ENCODE peak calls at places on chromosomes 6 and 20, in ten cellular contexts. One of them, this sample, is unnamed. For H3K4me1 and H4K20me1, the result is how much of the 10 kb centered on the place peaks cover.

GRCh38 chr20:62606551-62607201 is 35.6 kb upstream of the SLCO4A1 start:
- DNase-seq in GM23248: peak
- DNase-seq in endothelial cell of umbilical vein: no peak
- DNase-seq in H9: no peak
- DNase-seq in HCT116: no peak
- DNase-seq in IMR-90: no peak
- DNase-seq in fibroblast of lung: peak
- DNase-seq in mammary epithelial cell: no peak
- DNase-seq in MM.1S: no peak
- DNase-seq in H1: no peak
- DNase-seq in this sample: no peak

GRCh38 chr20:31869942-31870702 is at the start of the genes DUSP15 and TTLL9:
- DNase-seq in GM23248: peak
- DNase-seq in endothelial cell of umbilical vein: no peak
- DNase-seq in H9: no peak
- DNase-seq in HCT116: no peak
- DNase-seq in IMR-90: no peak
- DNase-seq in fibroblast of lung: no peak
- DNase-seq in mammary epithelial cell: no peak
- DNase-seq in MM.1S: no peak
- DNase-seq in H1: no peak
- DNase-seq in this sample: no peak

GRCh38 chr20:47559141-47559540 is 57.5 kb downstream of the NCOA3 start:
- DNase-seq in GM23248: no peak
- DNase-seq in endothelial cell of umbilical vein: no peak
- DNase-seq in H9: no peak
- DNase-seq in HCT116: no peak
- DNase-seq in IMR-90: peak
- DNase-seq in fibroblast of lung: no peak
- DNase-seq in mammary epithelial cell: no peak
- DNase-seq in MM.1S: no peak
- DNase-seq in H1: no peak
- DNase-seq in this sample: no peak

GRCh38 chr20:1467355-1468116 is 887 bp upstream of the NSFL1C start:
- DNase-seq in GM23248: no peak
- DNase-seq in endothelial cell of umbilical vein: no peak
- DNase-seq in H9: peak
- DNase-seq in HCT116: no peak
- DNase-seq in IMR-90: no peak
- DNase-seq in fibroblast of lung: no peak
- DNase-seq in mammary epithelial cell: no peak
- DNase-seq in MM.1S: no peak
- DNase-seq in H1: no peak
- DNase-seq in this sample: no peak

GRCh38 chr6:80517525-80517924 is 411.1 kb downstream of the BCKDHB start:
- DNase-seq in GM23248: no peak
- DNase-seq in endothelial cell of umbilical vein: no peak
- DNase-seq in H9: no peak
- DNase-seq in HCT116: no peak
- DNase-seq in IMR-90: no peak
- DNase-seq in fibroblast of lung: no peak
- DNase-seq in mammary epithelial cell: no peak
- DNase-seq in MM.1S: no peak
- DNase-seq in H1: no peak
- DNase-seq in this sample: no peak

GRCh38 chr6:69985180-69985579 is 118.8 kb downstream of the COL19A1 start:
- DNase-seq in GM23248: peak
- DNase-seq in endothelial cell of umbilical vein: no peak
- DNase-seq in H9: no peak
- DNase-seq in HCT116: no peak
- DNase-seq in IMR-90: no peak
- DNase-seq in fibroblast of lung: no peak
- DNase-seq in mammary epithelial cell: peak
- DNase-seq in MM.1S: no peak
- DNase-seq in H1: no peak
- DNase-seq in this sample: no peak

GRCh38 chr20:49505518-49505917 is 23.1 kb upstream of the KCNB1 start:
- DNase-seq in GM23248: peak
- DNase-seq in endothelial cell of umbilical vein: peak
- DNase-seq in H9: peak
- DNase-seq in HCT116: no peak
- DNase-seq in IMR-90: peak
- DNase-seq in fibroblast of lung: peak
- DNase-seq in mammary epithelial cell: no peak
- DNase-seq in MM.1S: no peak
- DNase-seq in H1: no peak
- DNase-seq in this sample: peak

GRCh38 chr6:87154641-87155271 is 609 bp upstream of the ZNF292 start:
- DNase-seq in GM23248: peak
- DNase-seq in endothelial cell of umbilical vein: no peak
- DNase-seq in H9: no peak
- DNase-seq in HCT116: no peak
- DNase-seq in IMR-90: peak
- DNase-seq in fibroblast of lung: peak
- DNase-seq in mammary epithelial cell: peak
- DNase-seq in MM.1S: peak
- DNase-seq in H1: no peak
- DNase-seq in this sample: peak

GRCh38 chr20:63743210-63743970 is 3.8 kb downstream of the SLC2A4RG start:
- DNase-seq in GM23248: no peak
- DNase-seq in endothelial cell of umbilical vein: no peak
- DNase-seq in H9: no peak
- DNase-seq in HCT116: no peak
- DNase-seq in IMR-90: no peak
- DNase-seq in fibroblast of lung: no peak
- DNase-seq in mammary epithelial cell: no peak
- DNase-seq in MM.1S: no peak
- DNase-seq in H1: no peak
- DNase-seq in this sample: no peak

GRCh38 chr6:12748815-12749521 is 32.4 kb downstream of the PHACTR1 start:
- DNase-seq in GM23248: peak
- DNase-seq in endothelial cell of umbilical vein: no peak
- DNase-seq in H9: peak
- DNase-seq in HCT116: no peak
- DNase-seq in IMR-90: no peak
- DNase-seq in fibroblast of lung: peak
- DNase-seq in mammary epithelial cell: no peak
- DNase-seq in MM.1S: no peak
- DNase-seq in H1: peak
- DNase-seq in this sample: peak

GRCh38 chr6:147561742-147562141 is 53.3 kb downstream of the SAMD5 start:
- DNase-seq in GM23248: no peak
- DNase-seq in endothelial cell of umbilical vein: peak
- DNase-seq in H9: no peak
- DNase-seq in HCT116: no peak
- DNase-seq in IMR-90: no peak
- DNase-seq in fibroblast of lung: no peak
- DNase-seq in mammary epithelial cell: peak
- DNase-seq in MM.1S: no peak
- DNase-seq in H1: no peak
- DNase-seq in this sample: no peak

GRCh38 chr6:147564556-147564955 is 56.1 kb downstream of the SAMD5 start:
- DNase-seq in GM23248: peak
- DNase-seq in endothelial cell of umbilical vein: no peak
- DNase-seq in H9: no peak
- DNase-seq in HCT116: no peak
- DNase-seq in IMR-90: peak
- DNase-seq in fibroblast of lung: peak
- DNase-seq in mammary epithelial cell: no peak
- DNase-seq in MM.1S: no peak
- DNase-seq in H1: no peak
- DNase-seq in this sample: peak

GRCh38 chr6:147559016-147559415 is 50.5 kb downstream of the SAMD5 start:
- DNase-seq in GM23248: no peak
- DNase-seq in endothelial cell of umbilical vein: no peak
- DNase-seq in H9: no peak
- DNase-seq in HCT116: no peak
- DNase-seq in IMR-90: peak
- DNase-seq in fibroblast of lung: peak
- DNase-seq in mammary epithelial cell: no peak
- DNase-seq in MM.1S: no peak
- DNase-seq in H1: no peak
- DNase-seq in this sample: no peak

GRCh38 chr6:147566244-147566898 is 57.9 kb downstream of the SAMD5 start:
- DNase-seq in GM23248: no peak
- DNase-seq in endothelial cell of umbilical vein: no peak
- DNase-seq in H9: no peak
- DNase-seq in HCT116: no peak
- DNase-seq in IMR-90: no peak
- DNase-seq in fibroblast of lung: no peak
- DNase-seq in mammary epithelial cell: no peak
- DNase-seq in MM.1S: no peak
- DNase-seq in H1: no peak
- DNase-seq in this sample: no peak

GRCh38 chr6:147560670-147561069 is 52.2 kb downstream of the SAMD5 start:
- DNase-seq in GM23248: no peak
- DNase-seq in endothelial cell of umbilical vein: no peak
- DNase-seq in H9: no peak
- DNase-seq in HCT116: no peak
- DNase-seq in IMR-90: no peak
- DNase-seq in fibroblast of lung: no peak
- DNase-seq in mammary epithelial cell: no peak
- DNase-seq in MM.1S: peak
- DNase-seq in H1: no peak
- DNase-seq in this sample: no peak
- H3K9ac ChIP-seq in GM23248: no peak
- H3K9ac ChIP-seq in endothelial cell of umbilical vein: no peak
- H3K9ac ChIP-seq in H9: no peak
- H3K9ac ChIP-seq in HCT116: no peak
- H3K9ac ChIP-seq in IMR-90: no peak
- H3K9ac ChIP-seq in fibroblast of lung: no peak
- H3K9ac ChIP-seq in mammary epithelial cell: no peak
- H3K9ac ChIP-seq in MM.1S: no peak
- H3K9ac ChIP-seq in H1: no peak
- H3K9ac ChIP-seq in this sample: no peak

DNA sequence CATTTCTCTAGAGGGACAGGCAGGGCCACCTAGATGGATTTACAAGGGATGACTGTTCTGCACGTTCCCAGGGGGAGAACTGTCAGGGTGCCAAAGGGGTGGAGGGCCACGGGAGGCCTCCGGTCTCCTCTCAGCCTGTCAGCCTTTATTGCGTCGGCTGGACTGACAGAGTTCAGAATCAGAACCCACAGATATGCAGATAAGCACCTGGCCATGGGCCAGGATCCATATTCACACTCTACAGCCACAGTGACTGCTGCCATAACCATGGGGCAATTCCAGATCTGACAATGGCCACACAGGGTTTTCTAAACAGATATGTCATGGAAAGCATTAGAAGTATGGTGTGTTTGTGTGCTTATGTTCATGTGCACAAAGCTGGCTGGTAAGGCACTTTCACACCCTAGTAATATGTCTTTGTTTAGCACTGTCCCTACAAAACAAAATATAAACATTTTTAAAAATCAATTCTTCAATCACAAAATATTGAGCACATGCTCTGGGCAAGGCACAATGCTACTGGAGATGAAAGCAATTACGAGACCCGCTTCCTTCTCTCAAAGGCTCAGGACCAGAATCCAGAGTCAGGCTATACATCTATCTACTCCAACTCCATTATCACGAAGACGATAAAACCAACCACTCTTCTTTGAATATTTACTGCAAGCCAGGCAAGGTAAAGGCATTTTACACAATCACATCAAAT is 29.1 kb downstream of the TRAM2 start:
- DNase-seq in GM23248: no peak
- DNase-seq in endothelial cell of umbilical vein: no peak
- DNase-seq in H9: no peak
- DNase-seq in HCT116: no peak
- DNase-seq in IMR-90: peak
- DNase-seq in fibroblast of lung: peak
- DNase-seq in mammary epithelial cell: no peak
- DNase-seq in MM.1S: no peak
- DNase-seq in H1: no peak
- DNase-seq in this sample: peak
- H3K4me1 ChIP-seq in GM23248: half or more
- H3K4me1 ChIP-seq in endothelial cell of umbilical vein: half or more
- H3K4me1 ChIP-seq in H9: under half
- H3K4me1 ChIP-seq in HCT116: under half
- H3K4me1 ChIP-seq in IMR-90: half or more
- H3K4me1 ChIP-seq in fibroblast of lung: half or more
- H3K4me1 ChIP-seq in mammary epithelial cell: half or more
- H3K4me1 ChIP-seq in MM.1S: half or more
- H3K4me1 ChIP-seq in H1: under half
- H3K4me1 ChIP-seq in this sample: half or more

GRCh38 chr6:32982702-32983492 is 14.5 kb downstream of the BRD2 start:
- DNase-seq in GM23248: no peak
- DNase-seq in endothelial cell of umbilical vein: no peak
- DNase-seq in H9: no peak
- DNase-seq in HCT116: no peak
- DNase-seq in IMR-90: no peak
- DNase-seq in fibroblast of lung: no peak
- DNase-seq in mammary epithelial cell: no peak
- DNase-seq in MM.1S: no peak
- DNase-seq in H1: no peak
- DNase-seq in this sample: no peak
- H4K20me1 ChIP-seq in GM23248: under half
- H4K20me1 ChIP-seq in endothelial cell of umbilical vein: under half
- H4K20me1 ChIP-seq in H9: under half
- H4K20me1 ChIP-seq in HCT116: under half
- H4K20me1 ChIP-seq in IMR-90: half or more
- H4K20me1 ChIP-seq in fibroblast of lung: under half
- H4K20me1 ChIP-seq in mammary epithelial cell: under half
- H4K20me1 ChIP-seq in MM.1S: under half
- H4K20me1 ChIP-seq in H1: under half
- H4K20me1 ChIP-seq in this sample: half or more

DNA sequence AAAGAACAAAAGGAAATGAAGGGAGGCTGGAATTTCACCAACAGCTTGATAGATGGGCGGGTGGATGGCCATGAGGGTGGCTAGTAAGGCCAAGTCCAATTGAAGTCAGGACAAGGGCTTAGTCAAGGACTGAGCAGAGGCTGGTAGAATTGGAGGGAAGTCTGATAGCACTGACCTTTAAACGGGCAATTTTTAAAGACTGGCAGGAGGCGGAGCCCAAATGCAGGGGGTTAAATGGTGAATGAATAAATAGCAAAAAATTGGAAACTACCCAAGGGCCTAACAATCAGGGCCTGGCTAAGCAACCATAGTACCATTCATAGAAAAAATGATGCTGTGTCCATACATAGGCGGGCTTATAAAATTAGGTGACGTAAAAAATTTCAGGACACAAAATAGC is 43.0 kb upstream of the TAF8 start:
- DNase-seq in GM23248: no peak
- DNase-seq in endothelial cell of umbilical vein: no peak
- DNase-seq in H9: no peak
- DNase-seq in HCT116: no peak
- DNase-seq in IMR-90: no peak
- DNase-seq in fibroblast of lung: no peak
- DNase-seq in mammary epithelial cell: no peak
- DNase-seq in MM.1S: no peak
- DNase-seq in H1: no peak
- DNase-seq in this sample: no peak
- H3K9ac ChIP-seq in GM23248: no peak
- H3K9ac ChIP-seq in endothelial cell of umbilical vein: no peak
- H3K9ac ChIP-seq in H9: no peak
- H3K9ac ChIP-seq in HCT116: no peak
- H3K9ac ChIP-seq in IMR-90: no peak
- H3K9ac ChIP-seq in fibroblast of lung: no peak
- H3K9ac ChIP-seq in mammary epithelial cell: no peak
- H3K9ac ChIP-seq in MM.1S: no peak
- H3K9ac ChIP-seq in H1: no peak
- H3K9ac ChIP-seq in this sample: no peak

GRCh38 chr6:31121131-31121790 is 1.0 kb upstream of the CDSN start:
- DNase-seq in GM23248: no peak
- DNase-seq in endothelial cell of umbilical vein: no peak
- DNase-seq in H9: no peak
- DNase-seq in HCT116: no peak
- DNase-seq in IMR-90: no peak
- DNase-seq in fibroblast of lung: no peak
- DNase-seq in mammary epithelial cell: no peak
- DNase-seq in MM.1S: no peak
- DNase-seq in H1: no peak
- DNase-seq in this sample: no peak
- H3K4me1 ChIP-seq in GM23248: under half
- H3K4me1 ChIP-seq in endothelial cell of umbilical vein: under half
- H3K4me1 ChIP-seq in H9: under half
- H3K4me1 ChIP-seq in HCT116: under half
- H3K4me1 ChIP-seq in IMR-90: under half
- H3K4me1 ChIP-seq in fibroblast of lung: under half
- H3K4me1 ChIP-seq in mammary epithelial cell: half or more
- H3K4me1 ChIP-seq in MM.1S: under half
- H3K4me1 ChIP-seq in H1: under half
- H3K4me1 ChIP-seq in this sample: under half

This sample was measured in astrocyte.